ENCODE peak calls at places on chromosomes 5 and 9, in four cellular contexts. V, Z, G and E are unnamed samples.

GRCh38 chr9:127917603-127918002 is 762 bp upstream of the ST6GALNAC4 start:
- DNase-seq in V (no peak), Z (no peak), G (no peak), E (no peak)

GRCh38 chr9:111691686-111692329 is 30.4 kb downstream of the GNG10 start:
- DNase-seq in V (peak; percentile 14), Z (peak; percentile 8), G (no peak), E (no peak)

GRCh38 chr9:68843239-68843638 is 138.2 kb downstream of the PIP5K1B start:
- DNase-seq in V (no peak), Z (no peak), G (no peak), E (no peak)

GRCh38 chr9:121650220-121651013 is 1.0 kb upstream of the DAB2IP start:
- DNase-seq in V (peak; percentile 78), Z (no peak), G (peak; percentile 81), E (peak; percentile 86)

GRCh38 chr9:137136261-137136925 is 2.6 kb upstream of the GRIN1 start:
- DNase-seq in V (peak; percentile 52), Z (no peak), G (no peak), E (no peak)

GRCh38 chr5:115778417-115778816 is 38.0 kb downstream of the CDO1 start:
- DNase-seq in V (no peak), Z (no peak), G (no peak), E (no peak)

GRCh38 chr5:55187370-55187769 is 14.4 kb upstream of the CDC20B start:
- DNase-seq in V (peak; percentile 48), Z (no peak), G (no peak), E (no peak)

GRCh38 chr5:177445052-177446016 is 1.3 kb upstream of the PRR7 start:
- DNase-seq in V (no peak), Z (no peak), G (no peak), E (no peak)

GRCh38 chr5:178309271-178310008 is 76.8 kb upstream of the PHYKPL start:
- DNase-seq in V (no peak), Z (no peak), G (peak; percentile 46), E (no peak)

GRCh38 chr5:142095651-142096330 is 12.8 kb upstream of the NDFIP1 start:
- DNase-seq in V (no peak), Z (no peak), G (no peak), E (no peak)

GRCh38 chr5:16464664-16465543 is 696 bp downstream of the ZNF622 start:
- DNase-seq in V (no peak), Z (no peak), G (no peak), E (no peak)